ENCODE peak calls at places on chromosomes 12 and 14, in nine cellular contexts. X is DND-41, F is HCT116, U is mammary epithelial cell, A is MM.1S, Y is GM23248, Q is fibroblast of lung, C is GM23338, O is endothelial cell of umbilical vein. N is an unnamed sample.

GRCh38 chr12:96170762-96171161 is 23.4 kb upstream of the ELK3 start:
- DNase-seq in U (no peak), A (no peak), F (no peak), O (no peak), Y (no peak), C (no peak), X (no peak), Q (no peak), N (no peak)

GRCh38 chr12:77954156-77954555 is 123.5 kb downstream of the NAV3 start:
- DNase-seq in A (no peak), O (peak; percentile 31), Q (peak; percentile 62), U (no peak), C (no peak), F (no peak), X (no peak), Y (peak; percentile 32), N (no peak)

GRCh38 chr12:42325326-42325775 is 543 bp downstream of the ZCRB1 start:
- DNase-seq in Q (no peak), F (no peak), A (no peak), C (no peak), U (no peak), Y (no peak), O (no peak), X (no peak), N (no peak)

GRCh38 chr12:64001439-64001838 is 156.9 kb downstream of the SRGAP1 start:
- DNase-seq in C (no peak), O (no peak), F (no peak), U (peak; percentile 11), Y (peak; percentile 36), Q (peak; percentile 50), A (no peak), X (no peak), N (no peak)

GRCh38 chr14:105501504-105502291 is 10.7 kb downstream of the TEDC1 start:
- DNase-seq in X (no peak), Q (no peak), Y (no peak), C (no peak), A (no peak), O (no peak), F (no peak), U (no peak), N (peak; percentile 39)

GRCh38 chr12:31496257-31496656 is 94.7 kb downstream of the DENND5B start:
- DNase-seq in A (no peak), Y (peak; percentile 47), Q (no peak), F (no peak), O (no peak), C (no peak), X (no peak), U (no peak), N (no peak)

GRCh38 chr12:18323159-18323558 is 61.8 kb downstream of the PIK3C2G start:
- DNase-seq in U (peak; percentile 21), O (no peak), X (no peak), F (no peak), C (no peak), Y (peak; percentile 79), Q (peak; percentile 31), A (no peak), N (no peak)

GRCh38 chr14:92945544-92945943 is 22.6 kb downstream of the CHGA start:
- DNase-seq in X (no peak), O (no peak), F (no peak), U (no peak), A (no peak), Y (no peak), C (no peak), Q (no peak), N (no peak)

GRCh38 chr14:24372701-24373416 is 4.9 kb downstream of the NFATC4 start:
- DNase-seq in U (no peak), Q (peak; percentile 38), X (no peak), F (no peak), O (no peak), Y (no peak), A (no peak), C (no peak), N (no peak)

GRCh38 chr12:131370791-131371579 is 339.9 kb upstream of the SFSWAP start:
- DNase-seq in Q (no peak), C (no peak), O (no peak), A (no peak), X (no peak), U (no peak), Y (peak; percentile 12), F (no peak), N (no peak)

DNA sequence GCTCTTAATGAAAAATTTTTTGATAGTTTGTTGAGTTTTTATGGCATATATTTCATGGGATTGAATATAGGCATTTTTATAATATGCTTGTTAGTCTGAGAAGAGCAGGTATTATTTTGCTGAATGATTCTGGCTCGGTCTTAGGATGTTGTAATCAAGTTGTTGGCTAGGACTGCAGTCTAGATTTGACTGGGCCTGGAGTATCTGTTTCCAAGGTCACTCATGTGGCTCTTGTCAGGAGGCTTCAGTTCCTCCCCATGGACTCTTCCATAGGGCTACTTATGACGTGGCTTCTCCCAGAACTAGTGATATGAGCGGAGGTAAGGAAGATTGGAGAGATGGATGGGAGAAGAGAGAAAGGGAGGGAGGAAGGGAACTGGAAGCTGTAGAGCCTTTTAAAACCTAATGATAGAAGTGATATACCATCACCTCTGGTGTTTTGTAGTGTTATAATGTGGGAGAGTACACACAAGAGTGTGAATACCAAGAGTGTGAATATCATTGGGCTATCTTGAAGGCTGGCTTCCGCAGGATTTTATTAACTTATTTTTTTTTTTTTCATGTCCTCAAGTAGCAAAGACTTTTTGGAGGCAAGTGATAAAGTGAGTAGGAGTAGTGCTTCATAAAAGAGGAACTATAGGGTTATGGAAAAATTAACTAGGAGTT is 4.4 kb downstream of the MNAT1 start:
- DNase-seq in F (no peak), O (no peak), Q (no peak), C (no peak), X (no peak), Y (no peak), U (no peak), A (no peak), N (no peak)
- H3K79me2 ChIP-seq in F (peaks cover 81% of the 10 kb centered on the region), O (peaks cover 63% of the 10 kb centered on the region), Q (peaks cover 56% of the 10 kb centered on the region), C (peaks cover 92% of the 10 kb centered on the region), X (peaks cover 84% of the 10 kb centered on the region), Y (peaks cover 97% of the 10 kb centered on the region), U (peaks cover 91% of the 10 kb centered on the region), A (peaks cover 52% of the 10 kb centered on the region), N (peaks cover 93% of the 10 kb centered on the region)

GRCh38 chr12:76678992-76679391 is 84.9 kb upstream of the ZDHHC17 start:
- DNase-seq in F (no peak), Y (no peak), U (no peak), C (no peak), O (no peak), A (no peak), Q (no peak), X (no peak), N (no peak)

GRCh38 chr12:76685246-76685678 is 78.7 kb upstream of the ZDHHC17 start:
- DNase-seq in A (no peak), F (no peak), Q (peak; percentile 66), X (no peak), C (peak; percentile 46), U (peak; percentile 9), Y (peak; percentile 56), O (peak; percentile 46), N (no peak)

GRCh38 chr12:76679778-76680177 is 84.1 kb upstream of the ZDHHC17 start:
- DNase-seq in Y (no peak), O (peak; percentile 56), X (no peak), C (no peak), A (no peak), F (no peak), Q (no peak), U (no peak), N (no peak)

DNA sequence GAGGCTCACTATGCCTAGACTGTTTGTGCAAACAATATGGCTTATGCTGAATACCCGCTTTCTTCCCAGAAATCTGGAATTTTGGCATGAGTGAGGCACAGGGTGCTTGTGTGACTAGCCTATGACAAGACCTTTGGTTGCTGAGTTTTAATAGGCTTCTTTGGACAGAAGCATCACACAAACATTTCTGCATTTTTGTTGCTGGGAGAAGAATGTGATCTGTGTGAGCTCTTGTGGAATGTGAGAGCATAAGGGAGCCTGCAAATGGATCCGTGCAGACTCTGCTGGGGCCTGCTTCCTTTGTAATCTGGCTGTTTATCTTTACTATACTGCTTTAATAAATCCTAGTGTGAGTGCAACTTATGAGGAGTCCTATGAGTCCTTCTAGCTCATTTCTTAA is 83.0 kb upstream of the ZDHHC17 start:
- DNase-seq in U (no peak), F (no peak), Q (peak; percentile 15), X (no peak), C (no peak), Y (peak; percentile 55), O (no peak), A (no peak), N (no peak)
- H3K27ac ChIP-seq in U (no peak overlapping the region), F (no peak overlapping the region), Q (peak overlapping the region; percentile 61), X (no peak overlapping the region), C (no peak overlapping the region), Y (peak overlapping the region; percentile 45), O (no peak overlapping the region), A (no peak overlapping the region), N (no peak overlapping the region)

DNA sequence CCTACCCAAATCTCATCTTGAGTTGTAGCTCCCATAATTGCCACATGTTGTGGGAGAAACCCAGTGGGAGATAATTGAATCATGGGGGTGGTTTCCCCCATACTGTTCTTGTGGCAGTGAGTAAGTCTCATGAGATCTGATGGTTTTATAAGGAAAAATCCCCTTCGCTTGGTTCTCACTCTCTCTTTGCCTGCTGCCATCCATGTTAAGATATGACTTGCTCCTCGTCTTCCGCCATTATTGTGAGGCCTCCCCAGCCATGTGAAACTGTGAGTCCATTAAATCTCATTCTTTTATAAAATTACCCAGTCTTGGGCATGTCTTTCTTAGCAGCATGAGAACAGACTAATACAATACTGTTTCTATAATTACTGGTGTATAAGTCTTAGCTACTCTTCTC is 6.5 kb upstream of the BCAT1 start:
- DNase-seq in Q (no peak), X (no peak), Y (no peak), U (no peak), C (no peak), O (no peak), A (no peak), F (no peak), N (no peak)
- H3K79me2 ChIP-seq in Q (no peaks in the 10 kb centered on the region), X (no peaks in the 10 kb centered on the region), Y (no peaks in the 10 kb centered on the region), U (no peaks in the 10 kb centered on the region), C (no peaks in the 10 kb centered on the region), O (no peaks in the 10 kb centered on the region), A (no peaks in the 10 kb centered on the region), F (no peaks in the 10 kb centered on the region), N (no peaks in the 10 kb centered on the region)

GRCh38 chr14:51871846-51872245 is 11.4 kb downstream of the GNG2 start:
- DNase-seq in O (no peak), X (no peak), A (no peak), U (no peak), Q (no peak), F (no peak), C (no peak), Y (no peak), N (peak; percentile 62)
- H3K27ac ChIP-seq in O (no peak overlapping the region), X (no peak overlapping the region), A (no peak overlapping the region), U (no peak overlapping the region), Q (no peak overlapping the region), F (no peak overlapping the region), C (no peak overlapping the region), Y (no peak overlapping the region), N (peak overlapping the region; percentile 94)

GRCh38 chr14:20789230-20789813 is 8.3 kb downstream of the RNASE6 start:
- DNase-seq in F (no peak), Q (no peak), X (no peak), O (peak; percentile 85), Y (no peak), A (no peak), U (no peak), C (no peak), N (no peak)
- H3K79me2 ChIP-seq in F (no peaks in the 10 kb centered on the region), Q (no peaks in the 10 kb centered on the region), X (no peaks in the 10 kb centered on the region), O (no peaks in the 10 kb centered on the region), Y (no peaks in the 10 kb centered on the region), A (no peaks in the 10 kb centered on the region), U (no peaks in the 10 kb centered on the region), C (no peaks in the 10 kb centered on the region), N (no peaks in the 10 kb centered on the region)

N was measured in Karpas-422.